ENCODE peak calls at places on chromosomes 16 and 17, in six cellular contexts. L is vagina, A is lung, D is psoas muscle, R is A549, O is heart left ventricle. B is an unnamed sample.

GRCh38 chr17:2012499-2012898 is 12.6 kb downstream of the RTN4RL1 start:
- DNase-seq in L (no peak), A (no peak), D (no peak), R (no peak), O (no peak), B (no peak)

GRCh38 chr16:57706717-57707116 is 12.1 kb downstream of the DRC7 start:
- DNase-seq in L (no peak), A (no peak), D (no peak), R (no peak), O (no peak), B (no peak)

GRCh38 chr17:77681820-77682219 is 276.7 kb upstream of the TNRC6C start:
- DNase-seq in L (no peak), A (no peak), D (peak; percentile 86), R (no peak), O (peak; percentile 86), B (no peak)

GRCh38 chr17:76241776-76242175 is 1.5 kb upstream of the RNF157 start:
- DNase-seq in L (no peak), A (no peak), D (no peak), R (no peak), O (no peak), B (no peak)

GRCh38 chr16:31177136-31177535 is 2.8 kb upstream of the FUS start:
- DNase-seq in L (no peak), A (peak; percentile 78), D (no peak), R (no peak), O (no peak), B (no peak)

GRCh38 chr16:17369441-17369951 is 101.3 kb downstream of the XYLT1 start:
- DNase-seq in L (no peak), A (peak; percentile 42), D (peak; percentile 66), R (no peak), O (peak; percentile 77), B (no peak)

GRCh38 chr16:81486555-81487061 is 42.0 kb downstream of the CMIP start:
- DNase-seq in L (no peak), A (no peak), D (peak; percentile 80), R (no peak), O (peak; percentile 77), B (no peak)

GRCh38 chr16:17949713-17950112 is 386.8 kb downstream of the NPIPA8 start:
- DNase-seq in L (no peak), A (no peak), D (no peak), R (no peak), O (no peak), B (no peak)

GRCh38 chr17:64032081-64032480 is 11.6 kb upstream of the ICAM2 start:
- DNase-seq in L (no peak), A (no peak), D (no peak), R (no peak), O (no peak), B (no peak)

GRCh38 chr17:77365584-77366186 is 224.9 kb downstream of the SEC14L1 start:
- DNase-seq in L (no peak), A (no peak), D (peak; percentile 94), R (peak; percentile 80), O (peak; percentile 77), B (peak; percentile 93)

DNA sequence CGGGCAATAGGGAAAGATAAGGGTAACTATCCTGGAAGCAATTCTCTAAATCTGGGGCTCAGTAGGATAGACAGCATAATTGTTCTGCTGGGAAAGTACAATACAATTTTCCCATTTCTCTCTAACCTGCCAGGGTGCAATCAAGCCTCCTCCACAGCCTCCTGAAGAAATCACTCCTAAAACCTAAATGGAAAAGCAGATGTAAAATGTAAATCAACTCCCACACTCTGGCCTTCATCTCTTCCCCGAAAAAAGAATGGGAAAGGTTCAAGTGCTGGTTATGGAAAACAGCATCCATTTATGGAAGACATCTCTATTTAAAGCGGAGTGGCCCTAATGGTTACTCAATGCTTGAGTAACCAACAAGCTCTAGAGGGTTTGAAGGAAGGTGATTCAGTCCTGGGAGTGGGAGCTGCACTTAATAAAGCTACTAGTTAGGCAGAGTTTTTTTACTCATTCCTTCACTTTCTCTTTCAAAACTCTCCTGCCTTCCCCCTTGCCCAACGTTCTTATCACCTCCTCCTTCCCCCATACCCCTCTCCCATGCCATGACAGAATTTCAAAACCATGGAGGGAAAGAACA is 5.1 kb downstream of the MMD start:
- DNase-seq in L (no peak), A (no peak), D (no peak), R (no peak), O (no peak), B (no peak)
- H3K27ac ChIP-seq in L (no peak overlapping the region), A (peak overlapping the region; percentile 82), D (no peak overlapping the region), R (peak overlapping the region; percentile 3), O (peak overlapping the region; percentile 62), B (no peak overlapping the region)

GRCh38 chr17:39192901-39193300 is 4.6 kb downstream of the CACNB1 start:
- DNase-seq in L (no peak), A (no peak), D (no peak), R (no peak), O (no peak), B (no peak)
- H3K4me3 ChIP-seq in L (no peak overlapping the region), A (no peak overlapping the region), D (peak overlapping the region; percentile 90), R (no peak overlapping the region), O (no peak overlapping the region), B (no peak overlapping the region)

GRCh38 chr16:71727545-71728324 is 3.2 kb upstream of the PHLPP2 start:
- DNase-seq in L (no peak), A (no peak), D (no peak), R (no peak), O (no peak), B (no peak)
- H3K4me1 ChIP-seq in L (peaks cover 8% of the 10 kb centered on the region), A (peaks cover 2% of the 10 kb centered on the region), D (peaks cover 15% of the 10 kb centered on the region), R (no peaks in the 10 kb centered on the region), O (peaks cover 38% of the 10 kb centered on the region), B (peaks cover 5% of the 10 kb centered on the region)

GRCh38 chr17:79075433-79075805 is 795 bp downstream of the ENGASE start:
- DNase-seq in L (no peak), A (no peak), D (no peak), R (no peak), O (no peak), B (no peak)
- H3K27ac ChIP-seq in L (peak overlapping the region; percentile 90), A (peak overlapping the region; percentile 89), D (peak overlapping the region; percentile 95), R (peak overlapping the region; percentile 91), O (peak overlapping the region; percentile 91), B (peak overlapping the region; percentile 32)

GRCh38 chr17:78996781-78997201 is 12.8 kb downstream of the CANT1 start:
- DNase-seq in L (no peak), A (no peak), D (no peak), R (no peak), O (no peak), B (no peak)
- H3K4me3 ChIP-seq in L (no peak overlapping the region), A (no peak overlapping the region), D (no peak overlapping the region), R (no peak overlapping the region), O (no peak overlapping the region), B (no peak overlapping the region)

DNA sequence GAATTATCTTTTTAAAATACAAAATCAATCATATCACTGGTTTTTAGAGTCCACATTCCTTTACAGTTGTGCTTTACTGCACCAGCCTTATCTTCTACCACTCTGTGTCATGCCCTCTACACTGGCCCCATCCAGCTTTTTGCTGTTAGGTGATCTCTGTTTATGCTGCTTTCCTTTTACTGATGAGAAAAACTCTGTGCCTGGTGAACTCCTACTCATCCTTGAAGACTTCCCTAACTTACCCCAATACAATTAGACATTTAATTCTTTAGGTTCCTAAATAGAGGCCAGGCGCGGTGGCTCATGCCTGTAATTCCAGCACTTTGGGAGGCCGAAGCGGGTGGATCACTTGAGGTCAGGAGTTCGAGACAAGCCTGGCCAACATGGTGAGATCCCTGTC is 64.6 kb downstream of the MRTFB start:
- DNase-seq in L (no peak), A (no peak), D (no peak), R (no peak), O (no peak), B (no peak)
- H3K4me1 ChIP-seq in L (peaks cover 6% of the 10 kb centered on the region), A (no peaks in the 10 kb centered on the region), D (peaks cover 6% of the 10 kb centered on the region), R (peaks cover 16% of the 10 kb centered on the region), O (peaks cover 12% of the 10 kb centered on the region), B (no peaks in the 10 kb centered on the region)

GRCh38 chr16:87856796-87857228 is 12.5 kb downstream of the SLC7A5 start:
- DNase-seq in L (no peak), A (no peak), D (peak; percentile 76), R (peak; percentile 2), O (no peak), B (no peak)

GRCh38 chr16:87853411-87854052 is 15.8 kb downstream of the SLC7A5 start:
- DNase-seq in L (no peak), A (peak; percentile 96), D (peak; percentile 97), R (peak; percentile 82), O (peak; percentile 95), B (peak; percentile 99)

GRCh38 chr16:87854907-87855683 is 14.2 kb downstream of the SLC7A5 start:
- DNase-seq in L (no peak), A (no peak), D (no peak), R (no peak), O (no peak), B (no peak)

GRCh38 chr16:87855852-87856715 is 13.2 kb downstream of the SLC7A5 start:
- DNase-seq in L (no peak), A (no peak), D (peak; percentile 81), R (no peak), O (peak; percentile 86), B (peak; percentile 73)

GRCh38 chr16:87854053-87854906 is 15.0 kb downstream of the SLC7A5 start:
- DNase-seq in L (no peak), A (no peak), D (no peak), R (no peak), O (no peak), B (no peak)
- H3K27ac ChIP-seq in L (peak overlapping the region; percentile 52), A (no peak overlapping the region), D (peak overlapping the region; percentile 96), R (peak overlapping the region; percentile 97), O (no peak overlapping the region), B (peak overlapping the region; percentile 82)

GRCh38 chr17:15340966-15341365 is 431 bp downstream of the TEKT3 start:
- DNase-seq in L (no peak), A (no peak), D (no peak), R (no peak), O (no peak), B (no peak)
- H3K4me3 ChIP-seq in L (peak overlapping the region; percentile 61), A (peak overlapping the region; percentile 23), D (peak overlapping the region; percentile 73), R (peak overlapping the region; percentile 52), O (peak overlapping the region; percentile 54), B (peak overlapping the region; percentile 43)